ENCODE peak calls at places on chromosomes 2 and 18, in six cellular contexts. K is thoracic aorta, X is cardiac muscle cell, N is GM23248, U is upper lobe of right lung, S is OCI-LY7. J is an unnamed sample. For H3K4me1, the result is how much of the 10 kb centered on the place peaks cover.

GRCh38 chr2:51717318-51717717 is 685.4 kb upstream of the NRXN1 start:
- DNase-seq in K (no peak), N (peak), X (peak), U (no peak), S (no peak), J (no peak)

GRCh38 chr2:229909090-229909489 is 12.7 kb downstream of the TRIP12 start:
- DNase-seq in X (peak), S (no peak), K (no peak), U (no peak), N (peak), J (no peak)

GRCh38 chr2:20496477-20496876 is 49.6 kb downstream of the RHOB start:
- DNase-seq in K (no peak), X (no peak), N (no peak), U (no peak), S (no peak), J (no peak)

GRCh38 chr2:36338827-36339145 is 16.8 kb upstream of the CRIM1 start:
- DNase-seq in S (no peak), K (no peak), N (peak), X (peak), U (no peak), J (no peak)

GRCh38 chr2:219082332-219082958 is 21.7 kb upstream of the IHH start:
- DNase-seq in X (peak), U (no peak), S (no peak), K (no peak), N (no peak), J (no peak)

GRCh38 chr18:45664824-45665763 is 49.8 kb downstream of the SLC14A2 start:
- DNase-seq in K (peak), N (peak), U (no peak), S (peak), X (peak), J (peak)

GRCh38 chr2:38666578-38666926 is 638 bp downstream of the GALM start:
- DNase-seq in K (no peak), X (peak), N (peak), U (no peak), S (peak), J (no peak)

GRCh38 chr2:136065907-136066306 is 52.0 kb downstream of the CXCR4 start:
- DNase-seq in U (no peak), N (no peak), S (no peak), X (no peak), K (no peak), J (no peak)

GRCh38 chr2:187453078-187453641 is 5.1 kb upstream of the CALCRL start:
- DNase-seq in K (no peak), S (no peak), N (peak), X (peak), U (no peak), J (no peak)

GRCh38 chr2:158359846-158360245 is 96.7 kb downstream of the CCDC148 start:
- DNase-seq in U (no peak), N (peak), X (no peak), K (no peak), S (no peak), J (no peak)

GRCh38 chr2:239292531-239292930 is 108.3 kb downstream of the HDAC4 start:
- DNase-seq in U (no peak), X (no peak), S (no peak), K (no peak), N (no peak), J (no peak)

GRCh38 chr2:62672601-62673000 is 32.9 kb upstream of the EHBP1 start:
- DNase-seq in S (no peak), N (peak), U (no peak), K (no peak), X (peak), J (peak)

GRCh38 chr18:57780318-57781127 is 22.6 kb downstream of the ATP8B1 start:
- DNase-seq in K (no peak), N (peak), S (no peak), X (peak), U (no peak), J (no peak)

GRCh38 chr2:154240316-154240715 is 368.6 kb downstream of the GALNT13 start:
- DNase-seq in U (no peak), N (no peak), K (no peak), S (no peak), X (no peak), J (no peak)

GRCh38 chr2:26640331-26640745 is 828 bp downstream of the CIB4 start:
- DNase-seq in N (peak), X (peak), U (no peak), K (no peak), S (no peak), J (no peak)

GRCh38 chr18:63897072-63897471 is 9.6 kb downstream of the SERPINB2 start:
- DNase-seq in U (no peak), N (peak), S (no peak), K (no peak), X (peak), J (no peak)

GRCh38 chr18:72720116-72720515 is 147.7 kb downstream of the NETO1 start:
- DNase-seq in U (no peak), S (no peak), X (no peak), N (no peak), K (no peak), J (no peak)

GRCh38 chr2:156333274-156333950 is 891 bp upstream of the NR4A2 start:
- DNase-seq in S (no peak), U (no peak), K (no peak), N (no peak), X (no peak), J (no peak)

DNA sequence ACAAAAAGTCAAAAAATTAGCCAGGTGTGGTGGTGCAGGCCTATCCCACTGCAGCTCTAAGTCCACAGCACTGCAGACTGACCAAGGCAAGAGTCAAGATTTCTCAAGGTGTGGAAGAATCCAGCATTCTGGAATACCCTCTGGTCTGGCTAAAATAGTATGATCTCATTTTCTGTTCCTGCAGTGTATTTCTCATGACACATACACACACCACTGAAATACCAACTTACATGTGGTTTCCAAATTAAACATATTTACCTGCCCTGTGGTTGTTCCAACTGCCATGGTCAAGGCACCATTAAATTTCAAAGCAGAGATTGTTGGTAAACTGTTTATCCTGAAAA is 30.9 kb downstream of the NOL10 start:
- DNase-seq in X (no peak), S (no peak), U (no peak), N (peak), K (no peak), J (no peak)
- H3K27ac ChIP-seq in X (no peak), S (no peak), U (no peak), N (no peak), K (no peak), J (no peak)

GRCh38 chr2:164693834-164694233 is 72.6 kb upstream of the GRB14 start:
- DNase-seq in N (no peak), S (no peak), K (no peak), U (no peak), X (no peak), J (no peak)

GRCh38 chr2:164693390-164693789 is 72.1 kb upstream of the GRB14 start:
- DNase-seq in U (no peak), K (no peak), N (no peak), X (no peak), S (no peak), J (no peak)

GRCh38 chr2:164692114-164692513 is 70.8 kb upstream of the GRB14 start:
- DNase-seq in K (no peak), S (no peak), N (peak), U (no peak), X (no peak), J (no peak)

GRCh38 chr2:164694275-164694695 is 73.0 kb upstream of the GRB14 start:
- DNase-seq in K (no peak), U (no peak), N (no peak), X (no peak), S (no peak), J (no peak)

GRCh38 chr2:164692958-164693357 is 71.7 kb upstream of the GRB14 start:
- DNase-seq in K (no peak), S (no peak), X (no peak), U (no peak), N (no peak), J (no peak)
- H3K4me1 ChIP-seq in K (under half), S (under half), X (under half), U (under half), N (under half), J (under half)

GRCh38 chr2:16625201-16625729 is 40.4 kb downstream of the CYRIA start:
- DNase-seq in U (peak), S (peak), X (peak), K (no peak), N (no peak), J (no peak)
- H3K27ac ChIP-seq in U (peak), S (peak), X (no peak), K (no peak), N (no peak), J (no peak)

DNA sequence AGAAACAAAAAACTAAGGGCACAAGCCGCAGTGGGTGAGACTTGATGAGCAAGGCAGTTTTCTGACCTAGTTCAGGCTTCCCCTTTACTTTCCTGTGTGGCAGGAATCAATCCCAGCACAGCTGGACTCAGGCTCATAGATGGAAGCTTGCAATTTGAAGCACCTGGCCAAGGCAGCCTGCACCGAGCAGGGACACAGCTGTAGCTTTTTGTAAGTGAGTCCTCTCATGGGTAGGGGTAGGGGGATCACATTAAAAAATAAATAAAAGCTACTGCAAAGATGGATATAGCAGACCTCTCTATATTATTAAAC is 329.2 kb downstream of the DLGAP1 start:
- DNase-seq in U (no peak), X (no peak), K (no peak), N (no peak), S (no peak), J (no peak)
- H3K4me1 ChIP-seq in U (under half), X (under half), K (under half), N (under half), S (under half), J (under half)

DNA sequence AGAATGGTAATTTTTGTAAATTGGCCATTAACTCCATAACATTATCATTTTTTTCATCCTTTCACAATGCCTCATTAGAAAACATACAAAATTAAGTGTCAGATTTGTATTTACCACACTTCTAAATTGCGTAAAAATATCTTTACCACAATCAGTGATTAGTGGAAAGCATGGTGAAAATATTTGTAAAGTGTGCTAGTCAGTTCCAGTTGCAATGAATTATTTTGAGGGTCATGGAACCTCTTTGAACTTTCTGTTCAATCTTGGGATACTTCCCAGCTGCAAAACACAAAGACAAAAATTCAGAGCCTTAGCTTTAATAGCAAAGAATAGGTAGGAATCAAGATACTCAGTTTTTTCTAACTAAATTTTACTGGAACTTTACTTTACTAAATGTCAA is 4.0 kb upstream of the COL3A1 start:
- DNase-seq in U (no peak), X (peak), S (no peak), N (peak), K (no peak), J (no peak)
- H3K27ac ChIP-seq in U (no peak), X (no peak), S (no peak), N (peak), K (no peak), J (no peak)

GRCh38 chr2:101087638-101088037 is 63.5 kb downstream of the TBC1D8 start:
- DNase-seq in U (no peak), X (no peak), S (no peak), K (no peak), N (peak), J (no peak)
- H3K4me1 ChIP-seq in U (under half), X (under half), S (under half), K (under half), N (under half), J (under half)

DNA sequence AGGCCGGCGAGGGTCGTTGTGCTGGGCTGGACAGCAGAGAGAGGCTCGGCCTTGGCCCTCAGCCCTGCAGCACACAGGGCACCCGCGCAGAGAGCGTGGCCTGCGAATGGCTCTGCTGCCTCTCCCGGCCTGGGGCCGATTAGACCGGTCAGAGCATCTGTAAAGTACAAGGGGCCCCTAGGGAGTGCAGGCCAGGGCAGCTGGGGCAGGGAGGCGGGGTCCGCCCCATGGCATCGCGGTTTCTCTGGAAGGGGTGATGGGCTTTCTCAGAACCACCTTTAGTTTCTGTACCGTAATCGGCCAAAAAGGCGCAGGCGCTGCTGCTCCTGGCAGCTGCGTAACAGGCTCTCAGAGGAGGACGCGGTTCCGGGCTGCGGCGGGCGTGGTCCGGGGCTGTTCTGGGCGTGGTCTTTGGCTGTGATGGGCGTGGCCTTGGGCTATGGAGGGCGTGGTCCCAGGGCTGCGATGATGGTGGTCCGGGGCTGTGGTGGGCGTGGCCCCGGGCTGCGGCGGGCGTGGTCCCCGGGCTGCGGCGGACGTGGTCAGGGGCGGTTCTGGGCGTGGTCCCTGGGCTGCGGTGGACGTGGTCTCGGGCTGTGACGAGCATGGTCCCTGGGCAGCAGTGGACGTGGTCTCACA is 1.5 kb upstream of the GPR148 start:
- DNase-seq in K (peak), X (peak), N (peak), S (peak), U (peak), J (peak)
- H3K27ac ChIP-seq in K (peak), X (peak), N (no peak), S (no peak), U (peak), J (no peak)

GRCh38 chr18:75879196-75879595 is 451.7 kb upstream of the SMIM21 start:
- DNase-seq in K (no peak), S (no peak), N (peak), U (no peak), X (no peak), J (no peak)

GRCh38 chr18:75884728-75885127 is 457.2 kb upstream of the SMIM21 start:
- DNase-seq in N (no peak), K (no peak), U (no peak), X (no peak), S (no peak), J (no peak)

GRCh38 chr18:75875559-75875958 is 448.1 kb upstream of the SMIM21 start:
- DNase-seq in N (no peak), X (no peak), U (no peak), S (no peak), K (no peak), J (no peak)

GRCh38 chr18:75880913-75881504 is 453.5 kb upstream of the SMIM21 start:
- DNase-seq in S (no peak), X (no peak), U (no peak), N (no peak), K (no peak), J (no peak)

DNA sequence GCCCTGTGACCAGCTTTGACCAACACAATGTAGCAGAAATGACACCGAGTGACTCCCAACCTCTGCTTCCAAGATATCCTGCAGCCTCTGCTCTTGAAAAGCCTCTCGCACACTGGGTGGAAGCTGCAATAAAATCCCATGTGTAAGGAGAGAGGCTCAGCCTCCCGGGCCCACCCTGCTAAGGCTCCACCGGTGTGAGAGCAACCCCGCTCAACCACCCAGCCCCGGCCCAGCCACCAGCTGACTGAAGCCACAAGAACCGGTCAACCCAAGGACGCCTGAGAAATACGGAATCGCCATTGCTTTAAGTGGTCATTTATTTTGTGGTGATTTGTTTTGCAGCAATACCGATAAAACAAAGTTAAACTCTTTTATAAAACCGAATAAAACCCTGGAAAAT is 452.8 kb upstream of the SMIM21 start:
- DNase-seq in K (no peak), S (no peak), X (no peak), U (no peak), N (no peak), J (no peak)
- H3K4me1 ChIP-seq in K (under half), S (under half), X (under half), U (under half), N (under half), J (under half)

J was measured in iPS DF 6.9.